ENCODE peak calls at places on chromosome 3, in ten cellular contexts. S is fibroblast of mammary gland; U is CD8-positive, alpha-beta T cell; N is mucosa of descending colon; K is SJSA1; I is GM23248; Y is astrocyte; T is A549; W is heart right ventricle; L is CD8-positive, alpha-beta memory T cell. O is an unnamed sample.

GRCh38 chr3:126442099-126442848 is 33.4 kb downstream of the ZXDC start:
- DNase-seq in S (no peak), K (no peak), N (no peak), L (no peak), W (peak), Y (no peak), T (no peak), I (no peak), U (no peak), O (no peak)

GRCh38 chr3:63967675-63968611 is 55.4 kb downstream of the PSMD6 start:
- DNase-seq in I (peak), L (peak), Y (peak), W (no peak), N (peak), K (no peak), U (peak), S (peak), T (no peak), O (peak)

GRCh38 chr3:107432013-107432515 is 54.8 kb downstream of the CCDC54 start:
- DNase-seq in Y (peak), W (no peak), L (no peak), U (no peak), I (peak), S (peak), T (no peak), N (no peak), K (no peak), O (no peak)

GRCh38 chr3:112128843-112129727 is 4.0 kb downstream of the GCSAM start:
- DNase-seq in N (no peak), K (no peak), I (peak), L (peak), S (no peak), Y (peak), W (no peak), T (no peak), U (peak), O (peak)

GRCh38 chr3:75101329-75102147 is 487.1 kb upstream of the CNTN3 start:
- DNase-seq in L (no peak), K (no peak), I (no peak), S (no peak), W (no peak), N (no peak), U (no peak), Y (no peak), T (no peak), O (no peak)

GRCh38 chr3:35505181-35505580 is 134.1 kb upstream of the ARPP21 start:
- DNase-seq in S (no peak), N (no peak), U (no peak), T (no peak), Y (no peak), L (no peak), I (no peak), K (no peak), W (no peak), O (no peak)

GRCh38 chr3:124981472-124981871 is 46.9 kb upstream of the MUC13 start:
- DNase-seq in K (peak), N (no peak), S (no peak), T (no peak), U (no peak), W (no peak), I (no peak), Y (no peak), L (no peak), O (no peak)

GRCh38 chr3:179885950-179886349 is 150.8 kb downstream of the PEX5L start:
- DNase-seq in U (no peak), Y (no peak), N (no peak), T (no peak), S (no peak), W (no peak), I (no peak), L (no peak), K (no peak), O (no peak)

GRCh38 chr3:152997526-152997925 is 162.6 kb downstream of the P2RY1 start:
- DNase-seq in U (no peak), I (no peak), T (no peak), Y (no peak), L (no peak), W (no peak), K (no peak), N (no peak), S (no peak), O (no peak)
- H3K4me3 ChIP-seq in U (no peak), I (no peak), T (no peak), Y (no peak), L (no peak), W (no peak), K (no peak), N (no peak), S (no peak), O (no peak)

GRCh38 chr3:159765025-159765859 is 223.4 kb upstream of the IL12A start:
- DNase-seq in K (peak), N (peak), L (no peak), Y (peak), T (peak), W (peak), I (peak), S (peak), U (no peak), O (no peak)

GRCh38 chr3:159765860-159766294 is 222.8 kb upstream of the IL12A start:
- DNase-seq in W (no peak), I (peak), Y (no peak), K (no peak), U (no peak), N (no peak), T (no peak), S (no peak), L (no peak), O (no peak)

GRCh38 chr3:159763466-159764210 is 225.0 kb upstream of the IL12A start:
- DNase-seq in I (peak), Y (peak), K (peak), U (no peak), N (peak), T (peak), S (peak), L (no peak), W (peak), O (no peak)

GRCh38 chr3:159764211-159765024 is 224.2 kb upstream of the IL12A start:
- DNase-seq in N (no peak), W (peak), I (peak), S (peak), U (no peak), K (no peak), T (peak), Y (peak), L (no peak), O (no peak)

GRCh38 chr3:159766563-159767185 is 222.0 kb upstream of the IL12A start:
- DNase-seq in Y (no peak), W (no peak), K (no peak), N (no peak), T (peak), L (no peak), U (no peak), S (peak), I (peak), O (no peak)
- H3K4me3 ChIP-seq in Y (peak), W (no peak), K (peak), N (no peak), T (peak), L (no peak), U (no peak), S (peak), I (peak), O (no peak)

GRCh38 chr3:16064660-16065414 is 109.6 kb upstream of the GALNT15 start:
- DNase-seq in S (peak), T (no peak), K (peak), Y (peak), L (no peak), W (peak), N (peak), I (peak), U (no peak), O (no peak)
- H3K4me3 ChIP-seq in S (no peak), T (no peak), K (no peak), Y (no peak), L (no peak), W (no peak), N (no peak), I (no peak), U (no peak), O (no peak)

DNA sequence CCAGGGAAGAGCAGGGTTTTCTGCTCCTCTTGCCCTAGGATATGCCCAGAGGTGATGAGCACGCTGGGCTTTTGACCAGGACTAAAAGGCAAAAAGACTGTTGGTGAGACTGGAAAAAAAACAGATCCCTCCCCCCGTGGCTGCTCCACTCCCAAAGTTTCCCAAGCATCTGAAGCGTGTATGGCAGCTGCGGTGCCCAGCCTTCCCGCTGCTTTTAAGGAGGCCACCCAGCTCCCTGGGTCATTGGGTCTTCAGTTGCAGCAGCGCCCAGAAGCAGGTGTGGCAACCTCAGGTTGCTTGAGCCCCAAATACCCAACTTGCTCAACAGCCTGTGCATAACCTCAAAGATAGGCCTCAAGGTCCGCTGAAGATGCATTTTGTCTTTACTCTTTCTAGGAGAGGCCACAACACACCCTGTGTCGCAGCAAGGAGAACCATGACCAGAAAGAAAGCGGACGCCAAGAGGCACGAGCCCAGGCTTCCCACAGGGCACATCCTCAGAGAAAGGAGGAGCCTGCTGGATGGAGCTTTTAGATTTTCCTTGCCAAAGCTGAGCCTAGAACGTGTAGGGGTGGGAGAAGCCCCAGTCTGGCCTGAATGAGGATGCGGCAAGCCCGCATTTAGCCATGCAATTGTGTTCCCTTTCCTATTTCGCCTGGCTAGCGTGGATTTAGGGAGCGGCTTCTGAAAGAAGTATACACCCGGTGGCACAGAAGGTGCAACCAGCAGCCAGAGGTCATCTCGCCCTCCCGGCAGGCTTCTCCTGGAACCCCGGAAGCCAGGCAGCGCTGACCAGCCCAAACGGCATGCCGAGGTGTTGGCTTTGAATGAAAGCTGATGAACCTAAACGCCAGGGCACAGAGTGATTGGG is 1.9 kb downstream of the SRGAP3 start:
- DNase-seq in K (no peak), U (no peak), T (no peak), Y (no peak), N (no peak), W (no peak), S (no peak), I (peak), L (no peak), O (no peak)
- H3K4me3 ChIP-seq in K (no peak), U (no peak), T (no peak), Y (peak), N (no peak), W (peak), S (no peak), I (peak), L (no peak), O (no peak)

DNA sequence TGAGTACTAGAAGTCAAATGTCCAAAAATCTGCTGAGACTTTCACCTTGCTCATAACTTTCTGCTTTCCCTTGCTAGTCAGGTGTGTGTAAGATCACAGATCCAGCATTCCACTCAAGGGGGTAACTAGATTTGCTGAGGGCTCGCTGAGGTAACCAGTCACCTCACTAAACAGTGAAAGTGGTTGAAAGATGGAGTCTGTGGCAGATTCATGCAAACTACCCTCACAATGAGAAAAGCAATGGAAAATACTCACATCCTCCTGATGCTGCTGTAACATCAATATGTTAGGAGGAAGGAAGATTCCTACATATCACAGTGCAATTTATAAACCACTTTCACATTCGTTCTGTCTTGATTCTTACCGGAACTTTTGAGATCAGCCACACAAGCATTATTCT is 174.3 kb upstream of the BCL6 start:
- DNase-seq in Y (no peak), I (no peak), L (no peak), K (no peak), N (no peak), S (no peak), T (no peak), U (no peak), W (no peak), O (no peak)
- H3K4me3 ChIP-seq in Y (no peak), I (no peak), L (peak), K (no peak), N (no peak), S (no peak), T (no peak), U (peak), W (no peak), O (peak)

GRCh38 chr3:39292961-39293360 is 13.1 kb upstream of the CX3CR1 start:
- DNase-seq in S (no peak), N (no peak), I (no peak), T (no peak), L (no peak), K (no peak), U (no peak), W (no peak), Y (no peak), O (no peak)
- H3K4me3 ChIP-seq in S (no peak), N (no peak), I (no peak), T (no peak), L (no peak), K (no peak), U (no peak), W (no peak), Y (no peak), O (no peak)

DNA sequence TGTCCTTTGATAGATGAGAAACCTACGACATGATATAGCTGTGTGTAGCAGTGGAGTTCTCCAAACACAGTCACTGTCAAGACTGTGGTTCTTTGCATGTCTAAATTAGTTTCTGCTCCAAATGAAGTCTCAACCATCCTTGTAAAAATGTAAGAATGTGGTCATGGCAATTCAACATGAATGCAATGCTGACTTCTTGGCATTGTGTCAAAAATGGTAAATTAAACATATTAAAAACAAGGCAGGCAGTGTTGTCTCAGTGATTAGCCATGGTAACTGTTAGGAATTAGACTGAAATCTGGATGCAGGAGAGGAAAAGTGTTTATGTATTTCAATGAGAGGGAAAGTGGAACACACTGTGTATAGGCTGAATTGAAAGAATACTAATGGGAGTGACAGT is 597.1 kb downstream of the EDEM1 start:
- DNase-seq in T (no peak), N (no peak), K (no peak), S (no peak), U (no peak), Y (no peak), L (no peak), W (no peak), I (no peak), O (no peak)
- H3K4me3 ChIP-seq in T (no peak), N (no peak), K (no peak), S (no peak), U (no peak), Y (no peak), L (no peak), W (no peak), I (no peak), O (no peak)

GRCh38 chr3:150074697-150075416 is 104.2 kb upstream of the PFN2 start:
- DNase-seq in S (no peak), K (no peak), U (no peak), N (no peak), I (no peak), W (no peak), T (no peak), Y (no peak), L (no peak), O (no peak)
- H3K4me3 ChIP-seq in S (no peak), K (no peak), U (no peak), N (no peak), I (peak), W (no peak), T (no peak), Y (no peak), L (no peak), O (no peak)

GRCh38 chr3:19264424-19264823 is 116.1 kb downstream of the KCNH8 start:
- DNase-seq in U (no peak), N (no peak), L (no peak), K (no peak), I (no peak), Y (no peak), T (no peak), S (no peak), W (no peak), O (no peak)
- H3K4me3 ChIP-seq in U (no peak), N (no peak), L (no peak), K (no peak), I (no peak), Y (no peak), T (no peak), S (no peak), W (no peak), O (no peak)

GRCh38 chr3:150184426-150185071 is 213.9 kb upstream of the PFN2 start:
- DNase-seq in S (no peak), L (no peak), Y (no peak), T (peak), N (no peak), U (no peak), K (no peak), W (no peak), I (peak), O (no peak)
- H3K4me3 ChIP-seq in S (peak), L (no peak), Y (peak), T (peak), N (no peak), U (no peak), K (peak), W (no peak), I (peak), O (no peak)